ENCODE peak calls at places on chromosomes 5 and 9, in six cellular contexts. G, A, K, F, H and L are unnamed samples.

GRCh38 chr9:86990276-86990675 is 43.0 kb upstream of the GAS1 start:
- DNase-seq in A (no peak), F (no peak), H (no peak), K (no peak), G (no peak), L (no peak)

GRCh38 chr5:177133845-177134652 is 476 bp downstream of the NSD1 start:
- DNase-seq in G (peak), H (no peak), K (peak), F (peak), A (peak), L (peak)

GRCh38 chr9:131476777-131477345 is 25.9 kb upstream of the POMT1 start:
- DNase-seq in F (no peak), G (no peak), A (no peak), H (peak), K (no peak), L (no peak)

GRCh38 chr9:76321185-76321828 is 72.9 kb downstream of the RFK start:
- DNase-seq in G (peak), A (peak), F (peak), H (no peak), K (peak), L (no peak)

GRCh38 chr5:81760521-81760920 is 9.6 kb upstream of the SSBP2 start:
- DNase-seq in K (no peak), G (peak), H (no peak), A (no peak), F (no peak), L (no peak)

GRCh38 chr5:102815560-102816324 is 60.6 kb downstream of the PAM start:
- DNase-seq in G (no peak), H (no peak), K (no peak), A (no peak), F (no peak), L (no peak)

GRCh38 chr5:56481147-56481997 is 248.2 kb upstream of the ANKRD55 start:
- DNase-seq in A (peak), H (peak), F (peak), K (peak), G (peak), L (peak)

GRCh38 chr5:43348207-43348606 is 35.0 kb upstream of the HMGCS1 start:
- DNase-seq in F (peak), H (no peak), A (no peak), K (no peak), G (no peak), L (no peak)

GRCh38 chr5:104139840-104140239 is 577.3 kb upstream of the NUDT12 start:
- DNase-seq in H (no peak), G (no peak), A (no peak), K (no peak), F (no peak), L (no peak)